ENCODE peak calls at places on chromosome 3, in eight cellular contexts. P is IMR-90; W is fibroblast of lung; V is WERI-Rb-1; Q is PC-9; L is mesenchymal stem cell; U is tibial artery; K is CD8-positive, alpha-beta T cell. J is an unnamed sample.

GRCh38 chr3:52524752-52525661 is 8.7 kb downstream of the NT5DC2 start:
- DNase-seq in V (no peak), P (no peak), K (no peak), W (no peak), Q (no peak), U (peak; percentile 92), L (no peak), J (peak; percentile 61)

GRCh38 chr3:28575748-28576589 is 227.3 kb upstream of the AZI2 start:
- DNase-seq in L (peak; percentile 18), U (peak; percentile 70), Q (no peak), V (peak; percentile 49), P (no peak), K (no peak), W (peak; percentile 27), J (peak; percentile 81)

GRCh38 chr3:42659451-42660130 is 6.1 kb downstream of the ZBTB47 start:
- DNase-seq in V (no peak), P (no peak), L (no peak), K (no peak), Q (no peak), U (peak; percentile 65), W (no peak), J (peak; percentile 65)

GRCh38 chr3:17852217-17852616 is 109.8 kb upstream of the TBC1D5 start:
- DNase-seq in Q (no peak), W (no peak), K (no peak), U (no peak), V (no peak), P (no peak), L (no peak), J (no peak)

GRCh38 chr3:186489507-186489906 is 54.7 kb downstream of the CRYGS start:
- DNase-seq in L (no peak), P (no peak), W (no peak), Q (no peak), K (no peak), U (no peak), V (no peak), J (no peak)

GRCh38 chr3:107064445-107065060 is 312.7 kb upstream of the CCDC54 start:
- DNase-seq in L (peak; percentile 75), V (peak; percentile 81), P (peak; percentile 78), W (peak; percentile 73), U (peak; percentile 70), K (peak; percentile 37), Q (peak; percentile 57), J (peak; percentile 24)

GRCh38 chr3:160225181-160226025 is at the start of gene C3orf80:
- DNase-seq in P (peak; percentile 26), Q (peak; percentile 40), K (peak; percentile 25), W (peak; percentile 52), L (peak; percentile 47), V (peak; percentile 87), U (peak; percentile 68), J (peak; percentile 83)

GRCh38 chr3:195102609-195103467 is 168.1 kb downstream of the XXYLT1 start:
- DNase-seq in P (peak; percentile 98), W (peak; percentile 95), K (no peak), V (no peak), L (peak; percentile 97), U (peak; percentile 64), Q (peak; percentile 90), J (no peak)

GRCh38 chr3:42831321-42831713 is 22.1 kb downstream of the ACKR2 start:
- DNase-seq in V (peak; percentile 78), P (peak; percentile 25), Q (no peak), K (peak; percentile 57), L (peak; percentile 32), U (peak; percentile 84), W (peak; percentile 18), J (peak; percentile 72)

GRCh38 chr3:62835594-62836236 is 39.5 kb downstream of the CADPS start:
- DNase-seq in L (no peak), U (no peak), P (no peak), V (no peak), K (no peak), W (no peak), Q (no peak), J (no peak)

GRCh38 chr3:160758929-160759577 is 3.0 kb downstream of the PPM1L start:
- DNase-seq in L (no peak), K (no peak), Q (no peak), U (no peak), P (no peak), W (no peak), V (no peak), J (no peak)

GRCh38 chr3:8324727-8325126 is 176.9 kb upstream of the LMCD1 start:
- DNase-seq in Q (no peak), W (peak; percentile 40), P (peak; percentile 27), V (peak; percentile 66), L (peak; percentile 36), K (peak; percentile 40), U (no peak), J (peak; percentile 61)

GRCh38 chr3:43455233-43455632 is 166.6 kb downstream of the ANO10 start:
- DNase-seq in Q (peak; percentile 91), K (no peak), L (peak; percentile 65), P (peak; percentile 76), V (no peak), U (no peak), W (peak; percentile 80), J (no peak)

DNA sequence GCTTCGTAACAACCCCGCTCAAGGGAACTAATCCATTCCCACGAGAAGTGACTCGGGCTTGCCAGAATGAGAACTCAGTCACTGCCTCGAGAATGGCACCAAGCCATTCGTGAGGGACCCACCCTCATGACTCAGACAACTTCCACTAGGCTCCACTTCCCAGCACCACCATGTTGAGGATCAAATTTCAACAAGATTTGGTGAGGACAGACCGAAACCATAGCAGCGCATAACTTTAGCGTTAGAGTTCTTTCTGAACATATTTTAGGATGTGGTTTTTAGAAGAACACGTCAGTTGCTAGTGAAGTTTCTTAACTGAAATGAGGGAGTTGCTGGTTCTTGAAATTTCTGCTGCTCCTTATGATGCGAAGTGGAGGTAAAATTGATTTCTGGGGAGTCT is 13.5 kb downstream of the PTPRG start:
- DNase-seq in V (no peak), U (peak; percentile 91), W (peak; percentile 99), Q (no peak), K (no peak), P (peak; percentile 97), L (peak; percentile 60), J (no peak)
- H3K4me3 ChIP-seq in V (no peak overlapping the region), U (no peak overlapping the region), W (no peak overlapping the region), Q (no peak overlapping the region), K (no peak overlapping the region), P (peak overlapping the region; percentile 8), L (no peak overlapping the region), J (no peak overlapping the region)

GRCh38 chr3:20013396-20013795 is 1.3 kb upstream of the PP2D1 start:
- DNase-seq in L (no peak), P (no peak), W (no peak), Q (no peak), K (no peak), V (no peak), U (no peak), J (no peak)
- H3K36me3 ChIP-seq in L (no peaks in the 10 kb centered on the region), P (no peaks in the 10 kb centered on the region), W (no peaks in the 10 kb centered on the region), Q (no peaks in the 10 kb centered on the region), K (no peaks in the 10 kb centered on the region), V (no peaks in the 10 kb centered on the region), U (no peaks in the 10 kb centered on the region), J (no peaks in the 10 kb centered on the region)

GRCh38 chr3:10738688-10739372 is 77.2 kb upstream of the SLC6A11 start:
- DNase-seq in V (peak; percentile 82), P (peak; percentile 58), Q (no peak), W (peak; percentile 56), U (peak; percentile 80), L (peak; percentile 70), K (peak; percentile 70), J (peak; percentile 72)
- H3K27me3 ChIP-seq in V (peaks cover 5% of the 10 kb centered on the region), P (peaks cover 3% of the 10 kb centered on the region), Q (peaks cover 62% of the 10 kb centered on the region), W (peaks cover 4% of the 10 kb centered on the region), U (peaks cover 46% of the 10 kb centered on the region), L (peaks cover 27% of the 10 kb centered on the region), K (no peaks in the 10 kb centered on the region), J (peaks cover 1% of the 10 kb centered on the region)

GRCh38 chr3:71786551-71786950 is 1.6 kb upstream of the PROK2 start:
- DNase-seq in K (no peak), V (no peak), P (no peak), Q (no peak), W (no peak), L (no peak), U (no peak), J (peak; percentile 18)
- H3K4me3 ChIP-seq in K (no peak overlapping the region), V (no peak overlapping the region), P (no peak overlapping the region), Q (no peak overlapping the region), W (no peak overlapping the region), L (no peak overlapping the region), U (no peak overlapping the region), J (no peak overlapping the region)

DNA sequence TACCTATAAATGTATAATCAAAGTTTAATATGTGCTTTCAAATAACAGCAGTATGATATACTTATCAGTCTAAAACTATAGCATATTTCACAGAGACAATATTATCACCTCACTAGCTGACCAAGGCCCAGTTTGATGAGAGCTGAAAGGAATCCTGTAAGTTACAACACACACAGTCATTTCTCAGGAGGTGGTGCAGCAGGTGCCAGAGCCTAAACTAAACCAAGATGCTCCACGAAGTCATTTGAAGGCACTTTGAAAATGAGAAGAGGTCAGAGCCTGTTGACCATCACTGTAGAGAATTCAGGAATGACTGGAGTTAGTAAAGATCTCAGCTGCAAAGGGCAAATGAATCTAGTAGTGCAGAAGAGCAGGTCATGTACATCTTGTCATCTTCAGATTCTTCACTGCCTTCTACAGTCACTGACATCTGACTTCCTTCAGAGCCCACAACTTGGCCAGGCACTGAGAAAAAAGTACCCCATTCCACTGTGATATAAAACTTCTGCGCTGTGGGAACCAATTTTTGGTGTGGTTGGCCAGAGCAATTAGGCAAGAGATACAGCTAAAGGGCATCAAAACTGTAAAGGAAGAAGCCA is 7.9 kb downstream of the GBE1 start:
- DNase-seq in P (no peak), W (no peak), U (no peak), Q (no peak), V (no peak), L (no peak), K (no peak), J (no peak)
- H3K36me3 ChIP-seq in P (peaks cover 5% of the 10 kb centered on the region), W (peaks cover 5% of the 10 kb centered on the region), U (no peaks in the 10 kb centered on the region), Q (peaks cover 4% of the 10 kb centered on the region), V (no peaks in the 10 kb centered on the region), L (no peaks in the 10 kb centered on the region), K (no peaks in the 10 kb centered on the region), J (no peaks in the 10 kb centered on the region)

J was measured in H7.